ENCODE peak calls at places on chromosome 16, in seven cellular contexts. W is NCI-H1092 treated with DMSO at 0.1 percent for 48 hours; Q is KG1; J is activated CD4-positive, CD25-positive, alpha-beta regulatory T cell treated with anti-CD3 and anti-CD28 coated beads, Interleukin-2, amount 50 U/mL, for 16 hours; N is lung; A is RCC 7860; I is WTC11. L is an unnamed sample.

GRCh38 chr16:8260140-8260539 is 330.2 kb downstream of the TMEM114 start:
- DNase-seq in Q (no peak), J (no peak), W (no peak), N (no peak), A (no peak), I (no peak), L (no peak)

GRCh38 chr16:1080801-1081733 is 8.5 kb downstream of the SSTR5 start:
- DNase-seq in I (no peak), J (no peak), Q (no peak), N (no peak), W (peak; percentile 40), A (no peak), L (no peak)

GRCh38 chr16:83044589-83044988 is 417.8 kb downstream of the CDH13 start:
- DNase-seq in J (no peak), Q (no peak), I (no peak), N (no peak), A (no peak), W (no peak), L (no peak)

GRCh38 chr16:25063102-25063501 is 47.9 kb upstream of the ARHGAP17 start:
- DNase-seq in Q (no peak), A (no peak), W (no peak), I (no peak), J (no peak), N (no peak), L (no peak)

GRCh38 chr16:17461951-17462729 is 8.6 kb downstream of the XYLT1 start:
- DNase-seq in A (no peak), J (no peak), Q (peak; percentile 75), I (no peak), N (no peak), W (no peak), L (peak; percentile 43)

GRCh38 chr16:15934991-15935390 is 14.4 kb upstream of the ABCC1 start:
- DNase-seq in Q (no peak), W (no peak), A (no peak), J (no peak), N (no peak), I (no peak), L (no peak)

GRCh38 chr16:22198547-22199293 is 7.4 kb upstream of the EEF2K start:
- DNase-seq in Q (no peak), A (peak; percentile 28), I (no peak), W (no peak), J (no peak), N (no peak), L (no peak)

GRCh38 chr16:4529085-4530060 is 9.2 kb downstream of the CDIP1 start:
- DNase-seq in I (peak; percentile 71), A (peak; percentile 65), Q (no peak), W (no peak), N (no peak), J (no peak), L (no peak)

GRCh38 chr16:85614338-85615013 is 1.4 kb downstream of the GSE1 start:
- DNase-seq in J (no peak), Q (peak; percentile 56), A (no peak), I (no peak), N (no peak), W (no peak), L (no peak)

GRCh38 chr16:52592778-52593177 is 45.8 kb upstream of the TOX3 start:
- DNase-seq in N (no peak), A (no peak), J (no peak), W (no peak), Q (no peak), I (no peak), L (no peak)

GRCh38 chr16:53094013-53094630 is 39.3 kb downstream of the CHD9 start:
- DNase-seq in I (no peak), N (peak; percentile 75), J (no peak), A (no peak), Q (peak; percentile 49), W (peak; percentile 46), L (peak; percentile 48)

GRCh38 chr16:86555763-86556130 is 712 bp upstream of the MTHFSD start:
- DNase-seq in N (no peak), Q (no peak), A (no peak), W (no peak), J (no peak), I (no peak), L (no peak)

GRCh38 chr16:76854234-76854633 is 336.8 kb upstream of the MON1B start:
- DNase-seq in A (peak; percentile 10), Q (no peak), I (no peak), J (no peak), N (no peak), W (no peak), L (no peak)

GRCh38 chr16:83420206-83420760 is 387.5 kb upstream of the HSBP1 start:
- DNase-seq in I (no peak), J (no peak), N (no peak), A (no peak), Q (peak; percentile 1), W (no peak), L (no peak)

GRCh38 chr16:84514874-84515835 is 10.7 kb upstream of the MEAK7 start:
- DNase-seq in Q (peak; percentile 23), N (peak; percentile 62), A (no peak), W (peak; percentile 21), I (no peak), J (peak; percentile 61), L (peak; percentile 80)

GRCh38 chr16:70577256-70577698 is 53.7 kb downstream of the SF3B3 start:
- DNase-seq in N (no peak), Q (no peak), A (peak; percentile 81), J (no peak), W (no peak), I (no peak), L (no peak)

GRCh38 chr16:80055831-80056230 is 455.3 kb upstream of the MAF start:
- DNase-seq in A (no peak), I (no peak), N (no peak), W (no peak), J (no peak), Q (no peak), L (no peak)

GRCh38 chr16:84567446-84567962 is 50.4 kb downstream of the COTL1 start:
- DNase-seq in N (no peak), Q (no peak), A (no peak), I (no peak), J (no peak), W (no peak), L (no peak)

GRCh38 chr16:52489894-52490293 is 57.0 kb downstream of the TOX3 start:
- DNase-seq in A (no peak), N (no peak), I (no peak), W (no peak), J (no peak), Q (no peak), L (no peak)

GRCh38 chr16:16025214-16025968 is 76.0 kb downstream of the ABCC1 start:
- DNase-seq in I (no peak), J (peak; percentile 47), A (peak; percentile 60), Q (no peak), N (no peak), W (no peak), L (peak; percentile 27)

GRCh38 chr16:58099956-58100300 is 29.3 kb downstream of the CFAP20 start:
- DNase-seq in N (no peak), W (no peak), A (no peak), J (no peak), Q (no peak), I (no peak), L (no peak)

GRCh38 chr16:48909231-48909630 is 299.3 kb upstream of the N4BP1 start:
- DNase-seq in W (no peak), N (no peak), A (no peak), J (no peak), I (no peak), Q (no peak), L (no peak)

GRCh38 chr16:53220585-53220984 is 165.8 kb downstream of the CHD9 start:
- DNase-seq in W (no peak), A (no peak), N (no peak), Q (no peak), I (no peak), J (no peak), L (peak; percentile 37)

GRCh38 chr16:46715769-46716305 is 26.4 kb downstream of the ORC6 start:
- DNase-seq in A (no peak), I (no peak), N (no peak), W (no peak), Q (no peak), J (no peak), L (no peak)

GRCh38 chr16:21145738-21146137 is 4.9 kb downstream of the DNAH3 start:
- DNase-seq in A (no peak), Q (no peak), J (no peak), N (no peak), I (no peak), W (no peak), L (no peak)

GRCh38 chr16:79610771-79611170 is 10.2 kb upstream of the MAF start:
- DNase-seq in W (no peak), J (no peak), A (no peak), I (no peak), N (no peak), Q (no peak), L (no peak)

L was measured in B cell.